ENCODE peak calls at places on chromosomes 1 and 21, in nine cellular contexts. L is CD8-positive, alpha-beta T cell; J is cardiac fibroblast; G is endothelial cell; W is GM13977; S is tibial artery; I is GM23338; E is A673; T is sigmoid colon. Z is an unnamed sample.

GRCh38 chr1:83958704-83959103 is 40.2 kb downstream of the TTLL7 start:
- DNase-seq in G (no peak), T (no peak), W (no peak), I (no peak), E (no peak), J (no peak), S (no peak), L (no peak), Z (no peak)

GRCh38 chr1:15748690-15749398 is 6.5 kb downstream of the TMEM82 start:
- DNase-seq in I (no peak), E (no peak), T (no peak), W (no peak), J (no peak), G (no peak), L (no peak), S (no peak), Z (no peak)

GRCh38 chr1:175499595-175500367 is 243.6 kb downstream of the TNR start:
- DNase-seq in E (no peak), S (no peak), I (no peak), W (no peak), J (no peak), T (no peak), L (no peak), G (no peak), Z (no peak)

GRCh38 chr1:9849691-9850441 is 26.1 kb upstream of the CLSTN1 start:
- DNase-seq in S (no peak), G (no peak), J (no peak), L (no peak), I (peak; percentile 53), W (peak; percentile 82), E (no peak), T (no peak), Z (no peak)

GRCh38 chr1:25813734-25814471 is 5.9 kb upstream of the MTFR1L start:
- DNase-seq in W (no peak), S (no peak), E (no peak), T (no peak), L (no peak), G (no peak), I (no peak), J (no peak), Z (no peak)

GRCh38 chr1:201020647-201021332 is 2.7 kb downstream of the KIF21B start:
- DNase-seq in L (peak; percentile 59), J (peak; percentile 52), T (no peak), W (no peak), S (no peak), I (peak; percentile 84), G (peak; percentile 30), E (peak; percentile 38), Z (no peak)

GRCh38 chr1:153431427-153431826 is 15.1 kb downstream of the S100A7A start:
- DNase-seq in E (no peak), T (no peak), J (no peak), W (no peak), S (no peak), G (no peak), I (no peak), L (no peak), Z (no peak)

GRCh38 chr21:15430023-15430422 is 299.8 kb upstream of the USP25 start:
- DNase-seq in I (no peak), J (no peak), T (no peak), W (no peak), E (no peak), G (no peak), S (no peak), L (no peak), Z (no peak)

GRCh38 chr1:236342403-236343245 is 51.5 kb upstream of the EDARADD start:
- DNase-seq in J (peak; percentile 20), S (no peak), I (no peak), W (no peak), L (no peak), G (no peak), E (no peak), T (no peak), Z (no peak)

GRCh38 chr1:31101147-31101502 is 35.6 kb upstream of the PUM1 start:
- DNase-seq in E (no peak), T (no peak), J (peak; percentile 80), I (no peak), L (no peak), S (no peak), W (no peak), G (no peak), Z (peak; percentile 76)

GRCh38 chr1:229121845-229122436 is 149.0 kb upstream of the RAB4A start:
- DNase-seq in I (peak; percentile 42), W (no peak), T (peak; percentile 84), S (peak; percentile 82), G (no peak), L (no peak), J (no peak), E (peak; percentile 54), Z (no peak)

GRCh38 chr1:156600733-156601121 is 552 bp downstream of the GPATCH4 start:
- DNase-seq in T (no peak), W (no peak), L (no peak), J (peak; percentile 18), G (no peak), E (no peak), S (no peak), I (peak; percentile 19), Z (no peak)

DNA sequence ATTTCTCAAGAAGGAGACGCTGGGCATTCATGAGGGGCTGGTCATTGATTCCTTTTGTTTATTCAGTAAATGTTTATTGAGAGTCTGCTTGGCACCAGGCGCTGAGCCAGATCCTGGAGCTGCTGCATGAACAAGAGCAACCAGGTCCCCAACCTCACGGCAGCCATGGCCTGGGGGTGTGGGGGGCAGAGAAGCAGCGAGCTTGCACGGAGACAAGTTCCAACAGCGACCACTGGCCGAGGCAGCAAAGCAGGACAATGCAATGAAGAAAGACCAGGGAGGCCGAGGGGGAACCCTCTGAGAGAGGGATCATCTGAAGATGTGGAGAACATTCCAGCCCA is 7.5 kb downstream of the KCNAB2 start:
- DNase-seq in W (no peak), J (no peak), I (no peak), G (no peak), E (no peak), T (no peak), L (no peak), S (no peak), Z (no peak)
- TF ChIP-seq CTCF in W (no peak), J (no peak), I (no peak), G (no peak), E (no peak), T (no peak), L (no peak), S (no peak), Z (no peak)

GRCh38 chr1:199550384-199551067 is 477.0 kb upstream of the NR5A2 start:
- DNase-seq in L (no peak), W (no peak), I (no peak), G (no peak), S (no peak), T (no peak), E (peak; percentile 80), J (peak; percentile 38), Z (peak; percentile 44)
- TF ChIP-seq CTCF in L (no peak), W (no peak), I (peak; percentile 21), G (no peak), S (no peak), T (no peak), E (peak; percentile 65), J (no peak), Z (peak; percentile 50)

GRCh38 chr1:177925006-177925405 is 44.9 kb downstream of the SEC16B start:
- DNase-seq in G (no peak), I (no peak), L (no peak), W (no peak), E (no peak), T (no peak), S (no peak), J (no peak), Z (no peak)

GRCh38 chr1:177926201-177926600 is 43.7 kb downstream of the SEC16B start:
- DNase-seq in L (no peak), T (no peak), I (no peak), S (no peak), J (no peak), G (no peak), W (no peak), E (no peak), Z (no peak)

GRCh38 chr1:177927021-177927596 is 42.7 kb downstream of the SEC16B start:
- DNase-seq in T (no peak), W (no peak), G (no peak), E (no peak), L (no peak), J (peak; percentile 70), S (no peak), I (no peak), Z (peak; percentile 74)

GRCh38 chr1:177932123-177932522 is 37.7 kb downstream of the SEC16B start:
- DNase-seq in J (no peak), T (no peak), I (no peak), W (no peak), S (no peak), L (no peak), E (no peak), G (no peak), Z (no peak)

GRCh38 chr1:177928194-177928593 is 41.7 kb downstream of the SEC16B start:
- DNase-seq in E (no peak), L (no peak), T (no peak), G (no peak), J (no peak), S (no peak), I (peak; percentile 72), W (no peak), Z (no peak)
- TF ChIP-seq CTCF in E (peak; percentile 44), L (no peak), T (no peak), G (no peak), J (peak; percentile 13), S (no peak), I (peak; percentile 56), W (no peak), Z (peak; percentile 39)

GRCh38 chr1:53020588-53020987 is 41.4 kb upstream of the PODN start:
- DNase-seq in J (no peak), E (no peak), S (no peak), T (no peak), W (no peak), G (no peak), L (no peak), I (no peak), Z (no peak)

GRCh38 chr1:53024117-53024516 is 37.9 kb upstream of the PODN start:
- DNase-seq in L (no peak), I (no peak), E (no peak), W (no peak), T (no peak), G (no peak), S (no peak), J (no peak), Z (no peak)

GRCh38 chr1:53025778-53026131 is 36.3 kb upstream of the PODN start:
- DNase-seq in S (no peak), J (no peak), W (no peak), E (no peak), T (no peak), L (no peak), G (no peak), I (no peak), Z (no peak)

GRCh38 chr1:53025034-53025777 is 36.8 kb upstream of the PODN start:
- DNase-seq in J (peak; percentile 85), G (no peak), I (no peak), S (peak; percentile 72), T (peak; percentile 84), W (no peak), L (no peak), E (no peak), Z (no peak)

GRCh38 chr1:53022179-53022578 is 39.8 kb upstream of the PODN start:
- DNase-seq in L (no peak), T (no peak), W (no peak), I (no peak), J (no peak), E (no peak), G (no peak), S (no peak), Z (no peak)
- TF ChIP-seq CTCF in L (no peak), T (no peak), W (no peak), I (peak; percentile 44), J (no peak), E (no peak), G (no peak), S (no peak), Z (no peak)

Z was measured in astrocyte of the cerebellum.